ENCODE peak calls at places on chromosomes 2 and 18, in seven cellular contexts. W is mammary epithelial cell, X is neural progenitor cell, O is breast epithelium, I is A549, D is body of pancreas, Y is H9. Z is an unnamed sample. For H3K4me1, the result is how much of the 10 kb centered on the place peaks cover.

GRCh38 chr2:230678451-230678850 is 34.2 kb upstream of the CAB39 start:
- DNase-seq in X (no peak), I (no peak), O (no peak), W (no peak), Y (no peak), D (no peak), Z (no peak)

GRCh38 chr2:190649035-190649797 is at the start of gene NAB1:
- DNase-seq in Y (peak), D (peak), O (peak), I (peak), W (peak), X (peak), Z (peak)

GRCh38 chr2:236618370-236618769 is 48.7 kb downstream of the ACKR3 start:
- DNase-seq in O (no peak), I (no peak), X (no peak), Y (no peak), D (no peak), W (no peak), Z (no peak)

GRCh38 chr2:205169453-205169852 is 512.8 kb upstream of the NRP2 start:
- DNase-seq in I (no peak), D (no peak), Y (no peak), W (no peak), X (no peak), O (no peak), Z (no peak)

GRCh38 chr18:30712383-30712782 is 330.2 kb downstream of the DSC3 start:
- DNase-seq in I (no peak), D (no peak), W (no peak), X (no peak), O (no peak), Y (no peak), Z (no peak)

GRCh38 chr2:241741016-241741415 is 6.6 kb downstream of the D2HGDH start:
- DNase-seq in X (no peak), I (no peak), O (no peak), D (no peak), Y (no peak), W (peak), Z (no peak)

GRCh38 chr2:99819766-99820165 is 322.6 kb downstream of the AFF3 start:
- DNase-seq in D (no peak), I (peak), X (peak), Y (peak), W (no peak), O (no peak), Z (no peak)

GRCh38 chr2:42139141-42139540 is 30.0 kb upstream of the EML4 start:
- DNase-seq in X (no peak), D (no peak), I (no peak), Y (no peak), O (no peak), W (no peak), Z (no peak)

GRCh38 chr2:158995677-158996049 is 27.2 kb downstream of the TANC1 start:
- DNase-seq in X (peak), I (no peak), Y (no peak), W (no peak), O (no peak), D (no peak), Z (no peak)

GRCh38 chr2:216620806-216621205 is 12.4 kb upstream of the IGFBP2 start:
- DNase-seq in I (no peak), X (peak), O (no peak), W (no peak), D (no peak), Y (no peak), Z (no peak)

GRCh38 chr18:41758534-41758933 is 196.5 kb upstream of the PIK3C3 start:
- DNase-seq in Y (no peak), D (no peak), I (no peak), X (no peak), W (no peak), O (no peak), Z (no peak)

GRCh38 chr2:119660343-119660658 is 18.7 kb upstream of the TMEM177 start:
- DNase-seq in O (no peak), D (no peak), I (no peak), X (no peak), W (no peak), Y (no peak), Z (no peak)

GRCh38 chr2:102291221-102292075 is 19.9 kb upstream of the IL1RL1 start:
- DNase-seq in O (no peak), I (no peak), X (no peak), D (no peak), Y (no peak), W (no peak), Z (no peak)

GRCh38 chr2:224023188-224023587 is 15.9 kb downstream of the SERPINE2 start:
- DNase-seq in Y (peak), D (no peak), O (no peak), X (no peak), W (peak), I (peak), Z (no peak)

GRCh38 chr2:29370581-29371125 is 255.4 kb downstream of the CLIP4 start:
- DNase-seq in I (no peak), O (no peak), W (no peak), X (no peak), Y (no peak), D (peak), Z (no peak)

GRCh38 chr2:54898451-54899226 is 151.6 kb downstream of the RTN4 start:
- DNase-seq in W (no peak), D (no peak), I (no peak), Y (no peak), X (no peak), O (no peak), Z (no peak)

GRCh38 chr2:15122915-15123314 is 438.2 kb downstream of the NBAS start:
- DNase-seq in W (peak), X (no peak), O (no peak), I (no peak), Y (no peak), D (no peak), Z (no peak)

GRCh38 chr2:67581751-67582150 is 184.6 kb downstream of the ETAA1 start:
- DNase-seq in X (peak), W (no peak), D (no peak), I (no peak), O (no peak), Y (peak), Z (no peak)

GRCh38 chr2:198371902-198372611 is 567.7 kb downstream of the PLCL1 start:
- DNase-seq in W (peak), I (no peak), Y (no peak), O (no peak), D (no peak), X (no peak), Z (no peak)

GRCh38 chr18:63689064-63689463 is 13.7 kb upstream of the SERPINB11 start:
- DNase-seq in W (no peak), Y (no peak), O (no peak), X (no peak), D (no peak), I (no peak), Z (no peak)

GRCh38 chr2:240143276-240143675 is 2.8 kb upstream of the OTOS start:
- DNase-seq in I (no peak), O (no peak), X (no peak), W (no peak), Y (no peak), D (no peak), Z (peak)

GRCh38 chr2:236535024-236535423 is 34.6 kb upstream of the ACKR3 start:
- DNase-seq in X (no peak), Y (no peak), I (no peak), D (no peak), W (peak), O (no peak), Z (no peak)

GRCh38 chr2:55771612-55772011 is 78.0 kb upstream of the PNPT1 start:
- DNase-seq in W (peak), I (peak), O (no peak), Y (no peak), X (peak), D (no peak), Z (no peak)

GRCh38 chr2:31386172-31386571 is 28.4 kb downstream of the XDH start:
- DNase-seq in Y (no peak), W (no peak), O (no peak), I (no peak), D (no peak), X (no peak), Z (no peak)

GRCh38 chr2:96267159-96267971 is 1.3 kb downstream of the CIAO1 start:
- DNase-seq in I (peak), O (no peak), X (peak), Y (peak), D (peak), W (peak), Z (no peak)

GRCh38 chr2:5975406-5975805 is 283.2 kb downstream of the SOX11 start:
- DNase-seq in I (no peak), Y (no peak), O (no peak), D (no peak), W (no peak), X (peak), Z (no peak)

GRCh38 chr2:80166457-80166856 is 138.1 kb downstream of the LRRTM1 start:
- DNase-seq in X (no peak), I (no peak), W (no peak), Y (no peak), D (no peak), O (no peak), Z (no peak)

GRCh38 chr2:23312996-23313606 is 71.9 kb upstream of the KLHL29 start:
- DNase-seq in D (no peak), I (peak), W (no peak), Y (peak), X (peak), O (no peak), Z (no peak)

GRCh38 chr2:10193276-10193675 is 70.7 kb downstream of the RRM2 start:
- DNase-seq in X (no peak), D (no peak), I (no peak), O (no peak), W (no peak), Y (no peak), Z (no peak)

DNA sequence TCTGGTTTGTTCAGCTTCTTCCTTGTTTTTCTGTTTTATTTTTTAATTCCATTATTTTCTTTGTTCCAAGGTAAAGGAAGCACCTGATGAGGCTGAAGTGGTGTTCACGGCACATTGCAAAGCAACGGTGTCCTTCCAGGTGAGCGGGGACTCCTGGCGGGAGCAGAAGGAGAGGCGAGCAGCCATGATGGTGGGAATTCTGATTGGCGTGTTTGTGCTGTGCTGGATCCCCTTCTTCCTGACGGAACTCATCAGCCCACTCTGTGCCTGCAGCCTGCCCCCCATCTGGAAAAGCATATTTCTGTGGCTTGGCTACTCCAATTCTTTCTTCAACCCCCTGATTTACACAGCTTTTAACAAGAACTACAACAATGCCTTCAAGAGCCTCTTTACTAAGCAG is 88.4 kb downstream of the DDX18 start:
- DNase-seq in I (no peak), W (no peak), D (no peak), O (no peak), X (no peak), Y (no peak), Z (no peak)
- H3K4me1 ChIP-seq in I (under half), W (under half), D (under half), O (under half), X (under half), Y (under half), Z (under half)

GRCh38 chr18:32346667-32347066 is 124.0 kb downstream of the GAREM1 start:
- DNase-seq in O (no peak), I (no peak), X (peak), Y (no peak), D (no peak), W (no peak), Z (no peak)

GRCh38 chr18:32351014-32351413 is 119.7 kb downstream of the GAREM1 start:
- DNase-seq in O (no peak), W (no peak), X (no peak), I (no peak), D (no peak), Y (no peak), Z (no peak)

GRCh38 chr18:32353257-32353656 is 117.4 kb downstream of the GAREM1 start:
- DNase-seq in D (no peak), X (no peak), I (no peak), Y (no peak), O (no peak), W (no peak), Z (no peak)

GRCh38 chr18:32349728-32350395 is 120.8 kb downstream of the GAREM1 start:
- DNase-seq in D (peak), I (peak), W (peak), O (peak), Y (no peak), X (peak), Z (peak)
- H3K27ac ChIP-seq in D (peak), I (peak), W (peak), O (peak), Y (no peak), X (no peak), Z (no peak)

GRCh38 chr2:217945530-217945929 is 57.3 kb downstream of the TNS1 start:
- DNase-seq in W (no peak), Y (no peak), D (peak), O (peak), I (no peak), X (no peak), Z (no peak)
- H3K4me1 ChIP-seq in W (under half), Y (under half), D (half or more), O (under half), I (under half), X (under half), Z (under half)

DNA sequence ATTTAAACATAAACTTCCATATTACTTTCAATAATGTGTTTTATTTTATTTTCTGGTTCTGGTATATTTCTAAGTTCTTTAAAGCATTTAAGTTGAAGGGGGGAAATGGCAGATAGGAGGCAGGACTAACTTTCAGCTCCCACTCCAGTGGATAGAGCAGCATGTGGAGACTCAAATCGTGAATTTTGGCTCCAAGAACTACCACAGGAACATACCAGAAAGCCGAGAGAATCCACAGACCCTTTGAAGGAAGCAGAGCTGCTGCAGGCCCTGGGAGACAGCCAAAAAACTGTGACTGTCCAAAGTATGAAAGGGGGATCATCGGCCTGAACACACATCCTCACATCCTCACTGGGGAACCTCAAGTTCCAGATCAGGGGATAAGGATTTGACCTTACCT is 207.7 kb upstream of the VWC2L start:
- DNase-seq in O (no peak), X (no peak), I (no peak), W (no peak), Y (no peak), D (no peak), Z (no peak)
- H3K27ac ChIP-seq in O (no peak), X (no peak), I (no peak), W (no peak), Y (no peak), D (no peak), Z (no peak)

GRCh38 chr18:46299465-46300004 is 195.3 kb downstream of the HAUS1 start:
- DNase-seq in X (no peak), W (no peak), O (no peak), I (no peak), D (no peak), Y (no peak), Z (no peak)
- H3K4me1 ChIP-seq in X (under half), W (under half), O (under half), I (under half), D (under half), Y (under half), Z (under half)

Z was measured in aorta.